ENCODE peak calls at places on chromosomes 4 and X, in four cellular contexts. N is GM04503, F is GDM1, R is substantia nigra. M is an unnamed sample.

GRCh38 chr4:119315036-119315435 is 6.9 kb downstream of the FABP2 start:
- DNase-seq in R (no peak), F (no peak), N (peak), M (no peak)

GRCh38 chr4:87150498-87151261 is 69.7 kb downstream of the KLHL8 start:
- DNase-seq in N (peak), R (no peak), F (peak), M (peak)

GRCh38 chrX:129726307-129727111 is 12.3 kb upstream of the XPNPEP2 start:
- DNase-seq in F (peak), N (no peak), R (peak), M (peak)

GRCh38 chr4:26510334-26510705 is 20.0 kb upstream of the CCKAR start:
- DNase-seq in N (no peak), R (no peak), F (no peak), M (no peak)

GRCh38 chrX:93649381-93649780 is 24.0 kb downstream of the NAP1L3 start:
- DNase-seq in R (no peak), F (no peak), N (no peak), M (no peak)

GRCh38 chr4:71300964-71301363 is 37.9 kb upstream of the SLC4A4 start:
- DNase-seq in F (no peak), R (no peak), N (no peak), M (no peak)

GRCh38 chr4:80361329-80361900 is 25.9 kb downstream of the CFAP299 start:
- DNase-seq in R (no peak), F (no peak), N (no peak), M (no peak)

GRCh38 chrX:17737707-17738001 is 361 bp downstream of the SCML1 start:
- DNase-seq in N (no peak), F (no peak), R (peak), M (no peak)

GRCh38 chr4:150368667-150369066 is 213.3 kb upstream of the MAB21L2 start:
- DNase-seq in N (no peak), F (no peak), R (no peak), M (no peak)

GRCh38 chr4:174213734-174214101 is 69.7 kb downstream of the FBXO8 start:
- DNase-seq in N (no peak), R (no peak), F (no peak), M (no peak)

M was measured in head of caudate nucleus.